ENCODE peak calls at places on chromosomes 3 and 15, in five cellular contexts. V, M, Z, J and S are unnamed samples.

GRCh38 chr15:46413799-46414198 is 779.0 kb downstream of the SQOR start:
- DNase-seq in M (no peak), V (no peak), Z (peak), J (no peak), S (no peak)

GRCh38 chr3:159860269-159860668 is 128.4 kb upstream of the IL12A start:
- DNase-seq in M (no peak), V (no peak), J (no peak), Z (no peak), S (no peak)

GRCh38 chr15:96117275-96117674 is 213.2 kb upstream of the NR2F2 start:
- DNase-seq in Z (no peak), V (no peak), J (no peak), M (no peak), S (no peak)

GRCh38 chr15:45594835-45595530 is 7.8 kb downstream of the BLOC1S6 start:
- DNase-seq in V (no peak), M (no peak), Z (no peak), J (no peak), S (no peak)

GRCh38 chr15:69321041-69321554 is 22.4 kb downstream of the PAQR5 start:
- DNase-seq in J (no peak), Z (no peak), V (no peak), M (no peak), S (no peak)

GRCh38 chr3:49158108-49158709 is 7.9 kb downstream of the CCDC71 start:
- DNase-seq in V (no peak), M (no peak), J (peak), Z (no peak), S (no peak)

GRCh38 chr3:151281671-151282334 is 3.5 kb upstream of the P2RY14 start:
- DNase-seq in V (no peak), M (no peak), J (no peak), Z (peak), S (no peak)

GRCh38 chr3:85864896-85865295 is 906.1 kb downstream of the CADM2 start:
- DNase-seq in J (no peak), M (no peak), Z (no peak), V (no peak), S (no peak)

GRCh38 chr15:77421370-77421700 is 647 bp downstream of the HMG20A start:
- DNase-seq in V (no peak), J (no peak), Z (peak), M (no peak), S (no peak)

GRCh38 chr3:49373563-49373962 is 15.4 kb upstream of the GPX1 start:
- DNase-seq in J (no peak), V (no peak), M (no peak), Z (no peak), S (no peak)

GRCh38 chr15:71152542-71152941 is 37.3 kb downstream of the THSD4 start:
- DNase-seq in V (no peak), J (no peak), M (no peak), Z (no peak), S (no peak)

GRCh38 chr15:52042051-52042851 is 23.2 kb downstream of the MAPK6 start:
- DNase-seq in J (no peak), V (no peak), M (no peak), Z (no peak), S (no peak)

GRCh38 chr3:183008303-183008702 is 28.0 kb upstream of the DCUN1D1 start:
- DNase-seq in J (no peak), M (no peak), Z (no peak), V (no peak), S (no peak)

GRCh38 chr3:4988815-4989648 is 9.8 kb downstream of the BHLHE40 start:
- DNase-seq in M (no peak), V (peak), Z (peak), J (no peak), S (peak)

GRCh38 chr15:90660195-90660995 is 56.8 kb upstream of the BLM start:
- DNase-seq in J (no peak), V (peak), M (no peak), Z (peak), S (peak)

GRCh38 chr3:47850062-47850802 is 47.3 kb downstream of the DHX30 start:
- DNase-seq in V (no peak), Z (peak), J (peak), M (no peak), S (no peak)

GRCh38 chr3:43087249-43087776 is 18.6 kb downstream of the POMGNT2 start:
- DNase-seq in J (no peak), M (no peak), V (no peak), Z (no peak), S (no peak)

GRCh38 chr15:38362355-38362754 is 91.6 kb upstream of the FAM98B start:
- DNase-seq in J (no peak), Z (no peak), V (no peak), M (no peak), S (no peak)

GRCh38 chr3:71251156-71251775 is 332.3 kb downstream of the FOXP1 start:
- DNase-seq in V (no peak), M (peak), Z (peak), J (no peak), S (no peak)

GRCh38 chr3:69082805-69083204 is 1.9 kb upstream of the ARL6IP5 start:
- DNase-seq in M (peak), J (no peak), V (no peak), Z (peak), S (no peak)

GRCh38 chr3:72338082-72338941 is 509.9 kb downstream of the SHQ1 start:
- DNase-seq in J (no peak), Z (peak), V (peak), M (no peak), S (no peak)

GRCh38 chr15:39145146-39145545 is 435.7 kb upstream of the THBS1 start:
- DNase-seq in V (no peak), J (no peak), Z (no peak), M (no peak), S (no peak)

GRCh38 chr3:126159476-126159875 is 20.9 kb downstream of the ALDH1L1 start:
- DNase-seq in Z (no peak), M (no peak), V (no peak), J (no peak), S (no peak)

GRCh38 chr3:188202358-188203138 is 48.6 kb downstream of the LPP start:
- DNase-seq in Z (no peak), J (no peak), V (no peak), M (no peak), S (no peak)